ENCODE peak calls at places on chromosomes 16 and 17, in five cellular contexts. R is body of pancreas, T is brain microvascular endothelial cell, Y is thoracic aorta, A is Peyer's patch. V is an unnamed sample.

GRCh38 chr17:73255671-73256181 is 6.0 kb downstream of the CPSF4L start:
- DNase-seq in R (peak), Y (no peak), A (peak), T (peak), V (peak)

GRCh38 chr17:7004398-7005253 is 7.8 kb upstream of the RNASEK start:
- DNase-seq in R (no peak), Y (no peak), T (peak), A (no peak), V (no peak)

GRCh38 chr17:61578645-61579044 is 12.4 kb downstream of the NACA2 start:
- DNase-seq in A (no peak), R (no peak), T (no peak), Y (no peak), V (no peak)

GRCh38 chr16:4945560-4946502 is 8.9 kb upstream of the PPL start:
- DNase-seq in Y (no peak), T (no peak), A (no peak), R (peak), V (peak)

GRCh38 chr16:22181843-22182242 is 19.5 kb downstream of the SDR42E2 start:
- DNase-seq in Y (no peak), R (no peak), T (no peak), A (no peak), V (no peak)

GRCh38 chr17:4710693-4711634 is 532 bp downstream of the ARRB2 start:
- DNase-seq in R (no peak), T (no peak), Y (no peak), A (no peak), V (no peak)

GRCh38 chr16:51321251-51321650 is 170.2 kb upstream of the SALL1 start:
- DNase-seq in A (no peak), Y (no peak), R (no peak), T (no peak), V (no peak)

GRCh38 chr17:2860045-2860444 is 63.8 kb downstream of the RAP1GAP2 start:
- DNase-seq in T (no peak), A (no peak), R (no peak), Y (no peak), V (no peak)

GRCh38 chr17:48878920-48879898 is 13.4 kb upstream of the ATP5MC1 start:
- DNase-seq in R (peak), Y (no peak), A (no peak), T (peak), V (no peak)

GRCh38 chr17:47888293-47888692 is 7.7 kb upstream of the SP2 start:
- DNase-seq in Y (no peak), A (no peak), R (no peak), T (no peak), V (no peak)

GRCh38 chr16:72783716-72784320 is 264.1 kb downstream of the ZFHX3 start:
- DNase-seq in A (no peak), R (no peak), T (peak), Y (no peak), V (no peak)

GRCh38 chr16:2924901-2925820 is 13.4 kb downstream of the FLYWCH1 start:
- DNase-seq in R (no peak), T (no peak), Y (no peak), A (no peak), V (no peak)

GRCh38 chr16:23755484-23755809 is 621 bp downstream of the CHP2 start:
- DNase-seq in Y (no peak), A (peak), R (no peak), T (no peak), V (no peak)

GRCh38 chr17:63930951-63931575 is 1.1 kb downstream of the CD79B start:
- DNase-seq in Y (no peak), R (peak), T (no peak), A (peak), V (peak)

GRCh38 chr17:43952724-43953666 is 745 bp downstream of the PYY start:
- DNase-seq in T (no peak), A (no peak), Y (no peak), R (no peak), V (no peak)

GRCh38 chr17:42680331-42680808 is 1.3 kb downstream of the CCR10 start:
- DNase-seq in T (no peak), Y (no peak), A (no peak), R (peak), V (no peak)

GRCh38 chr17:81295678-81296381 is 723 bp upstream of the SLC38A10 start:
- DNase-seq in A (peak), R (peak), Y (no peak), T (peak), V (no peak)

GRCh38 chr16:29307598-29308507 is 98.7 kb downstream of the NPIPB11 start:
- DNase-seq in Y (no peak), A (no peak), T (peak), R (no peak), V (no peak)

GRCh38 chr17:75610103-75610984 is 22.7 kb downstream of the MYO15B start:
- DNase-seq in A (peak), R (no peak), T (no peak), Y (no peak), V (no peak)

GRCh38 chr17:74775409-74776043 is 619 bp downstream of the NAT9 start:
- DNase-seq in R (no peak), Y (no peak), T (no peak), A (no peak), V (no peak)

GRCh38 chr17:27506348-27507218 is 50.3 kb downstream of the KSR1 start:
- DNase-seq in R (no peak), T (no peak), A (no peak), Y (no peak), V (no peak)
- H3K27ac ChIP-seq in R (no peak), T (no peak), A (no peak), Y (no peak), V (no peak)

GRCh38 chr17:78883090-78883532 is 19.9 kb downstream of the CEP295NL start:
- DNase-seq in Y (peak), T (peak), R (peak), A (peak), V (peak)
- H3K4me3 ChIP-seq in Y (peak), T (peak), R (no peak), A (peak), V (peak)

GRCh38 chr17:57665696-57666095 is 79.4 kb downstream of the CCDC182 start:
- DNase-seq in Y (no peak), T (no peak), A (no peak), R (no peak), V (no peak)

GRCh38 chr17:57663326-57664070 is 81.6 kb downstream of the CCDC182 start:
- DNase-seq in Y (no peak), R (no peak), T (no peak), A (no peak), V (no peak)

GRCh38 chr17:57662644-57663308 is 82.3 kb downstream of the CCDC182 start:
- DNase-seq in Y (peak), R (peak), A (peak), T (peak), V (peak)

GRCh38 chr17:57665128-57665527 is 80.0 kb downstream of the CCDC182 start:
- DNase-seq in R (no peak), A (peak), T (no peak), Y (no peak), V (no peak)

DNA sequence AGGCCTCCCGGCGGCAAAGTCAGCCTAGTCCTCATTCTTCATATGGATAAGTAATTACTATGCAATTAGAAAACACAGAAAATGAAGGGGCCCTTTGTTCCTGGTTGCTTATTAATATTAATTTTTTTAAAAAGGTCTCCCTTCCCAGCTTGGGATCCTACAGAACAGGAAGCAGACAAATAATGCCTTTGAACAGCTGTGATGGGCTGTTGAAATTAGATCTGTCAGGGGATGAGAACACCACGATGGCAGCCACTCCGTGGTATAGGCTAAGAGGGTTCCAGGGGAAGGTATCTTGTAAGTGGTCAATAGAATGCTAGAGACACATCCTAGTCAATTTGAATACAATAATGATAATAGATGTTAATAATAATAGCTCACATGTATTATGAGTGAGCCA is 83.1 kb downstream of the CCDC182 start:
- DNase-seq in T (no peak), Y (no peak), R (no peak), A (no peak), V (no peak)
- H3K27ac ChIP-seq in T (no peak), Y (peak), R (no peak), A (peak), V (peak)

DNA sequence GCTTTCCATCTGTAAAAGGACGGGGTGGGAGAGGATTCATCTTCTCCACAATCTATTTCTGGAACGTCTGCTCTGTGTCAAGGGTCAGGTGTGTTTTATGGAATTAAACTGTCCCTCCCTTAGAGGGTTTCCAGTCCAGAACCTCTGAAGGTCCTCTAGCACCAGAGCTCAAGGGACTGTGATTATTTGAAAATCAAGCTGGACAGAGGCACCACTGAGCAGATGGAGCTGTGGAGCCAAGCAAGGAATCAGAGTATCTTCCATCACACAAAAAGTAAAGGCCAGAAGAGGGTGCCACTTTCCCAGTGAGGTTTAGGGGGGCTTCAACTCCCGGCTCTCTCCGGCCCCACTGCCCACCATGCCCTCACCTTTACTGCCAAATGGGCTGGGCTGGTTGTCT is 6.8 kb downstream of the CACNG5 start:
- DNase-seq in R (no peak), A (no peak), T (no peak), Y (no peak), V (no peak)
- H3K4me3 ChIP-seq in R (no peak), A (no peak), T (no peak), Y (no peak), V (no peak)

GRCh38 chr17:62755139-62755851 is 52.8 kb downstream of the MARCHF10 start:
- DNase-seq in T (no peak), Y (no peak), R (no peak), A (no peak), V (no peak)
- H3K27ac ChIP-seq in T (no peak), Y (no peak), R (no peak), A (no peak), V (no peak)

V was measured in left ventricle myocardium inferior.